ENCODE peak calls at places on chromosome 10, in six cellular contexts. C, N, F, S, L and H are unnamed samples.

GRCh38 chr10:102814873-102815661 is 22.1 kb downstream of the CYP17A1 start:
- DNase-seq in L (peak; percentile 85), N (no peak), F (peak; percentile 84), S (no peak), C (peak; percentile 79), H (no peak)

GRCh38 chr10:79128241-79128922 is 59.6 kb downstream of the ZMIZ1 start:
- DNase-seq in C (no peak), S (no peak), N (no peak), F (no peak), L (no peak), H (no peak)

GRCh38 chr10:90751107-90751997 is 106.5 kb downstream of the HTR7 start:
- DNase-seq in C (no peak), S (peak; percentile 70), N (no peak), L (no peak), F (no peak), H (peak; percentile 39)

GRCh38 chr10:92291610-92291859 is 568 bp downstream of the MARCHF5 start:
- DNase-seq in F (no peak), N (no peak), S (peak; percentile 74), C (no peak), L (no peak), H (no peak)

GRCh38 chr10:97502916-97503315 is 4.2 kb downstream of the UBTD1 start:
- DNase-seq in S (no peak), C (no peak), L (no peak), N (no peak), F (no peak), H (no peak)

GRCh38 chr10:25934673-25935139 is 677 bp downstream of the MYO3A start:
- DNase-seq in N (no peak), S (no peak), C (no peak), L (no peak), F (no peak), H (peak; percentile 56)

GRCh38 chr10:133024711-133025557 is 62.8 kb upstream of the ADGRA1 start:
- DNase-seq in F (no peak), S (no peak), N (no peak), L (no peak), C (no peak), H (no peak)

GRCh38 chr10:79381804-79382221 is 34.5 kb downstream of the PPIF start:
- DNase-seq in S (peak; percentile 67), L (peak; percentile 66), N (peak; percentile 84), C (peak; percentile 67), F (peak; percentile 71), H (peak; percentile 99)

GRCh38 chr10:6230335-6230734 is 27.6 kb downstream of the PFKFB3 start:
- DNase-seq in S (no peak), L (no peak), N (no peak), F (no peak), C (peak; percentile 32), H (peak; percentile 58)

GRCh38 chr10:6228647-6229046 is 25.9 kb downstream of the PFKFB3 start:
- DNase-seq in S (no peak), F (no peak), N (no peak), C (peak; percentile 41), L (no peak), H (peak; percentile 94)

GRCh38 chr10:6229290-6229689 is 26.6 kb downstream of the PFKFB3 start:
- DNase-seq in S (no peak), F (no peak), C (no peak), L (no peak), N (no peak), H (no peak)

GRCh38 chr10:6231146-6231545 is 28.4 kb downstream of the PFKFB3 start:
- DNase-seq in S (no peak), L (no peak), N (no peak), F (no peak), C (peak; percentile 52), H (peak; percentile 67)

DNA sequence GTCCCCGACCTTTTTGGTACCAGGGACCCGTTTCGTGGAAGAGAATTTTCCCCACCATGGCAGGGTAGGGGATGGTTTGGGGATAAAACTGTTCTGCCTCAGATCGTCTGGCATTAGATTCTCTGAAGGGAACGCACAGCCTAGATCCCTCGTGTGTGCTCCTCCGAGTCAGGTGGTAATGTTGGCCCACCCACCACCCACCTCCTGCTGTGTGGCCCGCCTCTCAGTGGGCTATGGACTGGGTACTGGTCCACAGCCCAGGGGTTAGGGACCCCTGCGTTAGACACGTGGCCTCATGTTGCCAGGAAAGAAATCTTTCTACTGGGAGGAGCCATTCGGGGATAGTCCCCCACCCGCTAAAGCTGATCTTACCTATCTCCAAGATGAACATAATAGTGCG is 27.0 kb downstream of the PFKFB3 start:
- DNase-seq in S (no peak), L (no peak), N (no peak), C (peak; percentile 16), F (no peak), H (no peak)
- H3K36me3 ChIP-seq in S (peaks cover 98% of the 10 kb centered on the region), L (peaks cover 16% of the 10 kb centered on the region), N (no peaks in the 10 kb centered on the region), C (peaks cover 96% of the 10 kb centered on the region), F (peaks cover 98% of the 10 kb centered on the region), H (peaks cover 38% of the 10 kb centered on the region)

GRCh38 chr10:24209946-24210491 is 1.1 kb downstream of the KIAA1217 start:
- DNase-seq in N (no peak), L (peak; percentile 20), F (no peak), S (peak; percentile 33), C (no peak), H (peak; percentile 81)

GRCh38 chr10:24207781-24208611 is 942 bp upstream of the KIAA1217 start:
- DNase-seq in F (no peak), S (peak; percentile 11), L (no peak), N (no peak), C (no peak), H (no peak)

GRCh38 chr10:24206926-24207701 is 1.8 kb upstream of the KIAA1217 start:
- DNase-seq in C (no peak), N (no peak), L (no peak), S (no peak), F (no peak), H (no peak)

GRCh38 chr10:24208661-24209420 is at the start of gene KIAA1217:
- DNase-seq in N (no peak), L (peak; percentile 65), C (peak; percentile 73), S (peak; percentile 57), F (no peak), H (peak; percentile 88)

GRCh38 chr10:24209421-24209770 is 458 bp downstream of the KIAA1217 start:
- DNase-seq in F (no peak), C (no peak), N (no peak), S (peak; percentile 29), L (peak; percentile 30), H (peak; percentile 76)
- H3K4me1 ChIP-seq in F (peaks cover 3% of the 10 kb centered on the region), C (peaks cover 8% of the 10 kb centered on the region), N (peaks cover 32% of the 10 kb centered on the region), S (peaks cover 27% of the 10 kb centered on the region), L (peaks cover 60% of the 10 kb centered on the region), H (peaks cover 14% of the 10 kb centered on the region)

GRCh38 chr10:104257235-104257634 is 2.5 kb downstream of the GSTO1 start:
- DNase-seq in S (no peak), L (no peak), C (no peak), N (no peak), F (no peak), H (no peak)
- H3K36me3 ChIP-seq in S (peaks cover 50% of the 10 kb centered on the region), L (peaks cover 9% of the 10 kb centered on the region), C (peaks cover 44% of the 10 kb centered on the region), N (no peaks in the 10 kb centered on the region), F (peaks cover 10% of the 10 kb centered on the region), H (peaks cover 55% of the 10 kb centered on the region)

GRCh38 chr10:121573541-121573941 is 24.7 kb downstream of the FGFR2 start:
- DNase-seq in S (no peak), F (no peak), C (no peak), L (no peak), N (no peak), H (no peak)
- H3K4me1 ChIP-seq in S (no peaks in the 10 kb centered on the region), F (no peaks in the 10 kb centered on the region), C (no peaks in the 10 kb centered on the region), L (no peaks in the 10 kb centered on the region), N (peaks cover 36% of the 10 kb centered on the region), H (no peaks in the 10 kb centered on the region)

GRCh38 chr10:72234560-72235095 is 18.6 kb upstream of the ASCC1 start:
- DNase-seq in L (no peak), S (no peak), N (no peak), C (no peak), F (no peak), H (no peak)
- H3K36me3 ChIP-seq in L (peaks cover 4% of the 10 kb centered on the region), S (peaks cover 37% of the 10 kb centered on the region), N (no peaks in the 10 kb centered on the region), C (peaks cover 64% of the 10 kb centered on the region), F (peaks cover 43% of the 10 kb centered on the region), H (peaks cover 29% of the 10 kb centered on the region)

DNA sequence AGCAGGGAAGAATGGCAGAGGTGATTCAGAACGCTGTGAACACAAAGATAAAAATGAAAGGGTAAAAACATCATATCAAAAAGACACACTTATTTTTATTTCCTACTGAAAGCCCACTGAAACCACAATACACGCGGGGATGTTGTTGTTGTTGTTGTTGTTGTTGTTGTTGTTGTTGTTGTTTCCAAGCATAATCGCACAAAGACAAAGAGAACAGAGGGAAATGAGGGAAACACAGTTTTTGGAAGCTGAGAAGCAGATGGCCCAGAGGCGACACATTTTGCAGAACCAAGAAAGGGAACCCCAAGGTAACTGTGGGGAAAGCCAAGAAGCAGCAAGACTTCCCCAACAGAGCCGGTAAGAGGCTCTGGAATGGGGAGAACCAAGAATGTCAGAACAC is 113.9 kb downstream of the PARD3 start:
- DNase-seq in C (no peak), L (no peak), N (no peak), S (no peak), F (no peak), H (no peak)
- H3K4me1 ChIP-seq in C (no peaks in the 10 kb centered on the region), L (peaks cover 69% of the 10 kb centered on the region), N (peaks cover 88% of the 10 kb centered on the region), S (peaks cover 44% of the 10 kb centered on the region), F (peaks cover 31% of the 10 kb centered on the region), H (peaks cover 51% of the 10 kb centered on the region)

GRCh38 chr10:49504528-49504927 is 34.4 kb downstream of the ERCC6 start:
- DNase-seq in C (no peak), N (no peak), L (no peak), F (no peak), S (no peak), H (no peak)

GRCh38 chr10:49505589-49505988 is 33.3 kb downstream of the ERCC6 start:
- DNase-seq in L (no peak), N (no peak), S (no peak), C (no peak), F (no peak), H (no peak)

GRCh38 chr10:49508249-49508648 is 30.7 kb downstream of the ERCC6 start:
- DNase-seq in C (no peak), L (no peak), S (no peak), F (no peak), N (no peak), H (no peak)

GRCh38 chr10:49502358-49502757 is 36.6 kb downstream of the ERCC6 start:
- DNase-seq in C (no peak), S (peak; percentile 50), F (no peak), N (no peak), L (no peak), H (no peak)

GRCh38 chr10:49505076-49505475 is 33.8 kb downstream of the ERCC6 start:
- DNase-seq in N (no peak), S (no peak), C (no peak), F (no peak), L (no peak), H (no peak)
- H3K36me3 ChIP-seq in N (no peaks in the 10 kb centered on the region), S (peaks cover 25% of the 10 kb centered on the region), C (peaks cover 36% of the 10 kb centered on the region), F (peaks cover 6% of the 10 kb centered on the region), L (no peaks in the 10 kb centered on the region), H (peaks cover 12% of the 10 kb centered on the region)